ENCODE peak calls at places on chromosomes 12 and 14, in ten cellular contexts. W is CD4-positive, alpha-beta memory T cell; F is A549; D is stomach; L is neuronal stem cell; U is left ventricle myocardium inferior; S is left lung; T is tibial artery; G is GM23248; Z is adrenal gland. Q is an unnamed sample.

GRCh38 chr12:110271015-110271414 is 10.0 kb upstream of the ATP2A2 start:
- DNase-seq in Z (no peak), G (no peak), W (no peak), T (no peak), D (no peak), U (no peak), F (no peak), S (no peak), L (no peak), Q (no peak)

GRCh38 chr14:93772263-93772662 is 16.0 kb downstream of the PRIMA1 start:
- DNase-seq in F (no peak), T (peak), W (no peak), Z (no peak), U (no peak), D (peak), L (no peak), G (no peak), S (no peak), Q (no peak)

GRCh38 chr12:22414742-22415141 is 80.2 kb upstream of the ST8SIA1 start:
- DNase-seq in Z (no peak), W (no peak), G (no peak), D (no peak), S (no peak), L (no peak), T (no peak), F (no peak), U (no peak), Q (no peak)

GRCh38 chr14:70416322-70416716 is 571 bp downstream of the SYNJ2BP start:
- DNase-seq in G (peak), S (no peak), F (peak), T (no peak), W (no peak), L (no peak), U (no peak), D (no peak), Z (no peak), Q (no peak)

GRCh38 chr14:60722836-60723217 is 1.3 kb downstream of the SIX4 start:
- DNase-seq in D (no peak), T (no peak), Z (peak), S (peak), F (peak), G (peak), L (peak), W (no peak), U (no peak), Q (no peak)

GRCh38 chr12:132602578-132603239 is 7.7 kb downstream of the LRCOL1 start:
- DNase-seq in T (no peak), D (no peak), L (no peak), Z (no peak), F (no peak), U (no peak), W (no peak), G (no peak), S (no peak), Q (no peak)

GRCh38 chr12:55549302-55549701 is at the start of gene OR6C4:
- DNase-seq in S (no peak), U (no peak), F (no peak), D (no peak), W (no peak), L (no peak), Z (no peak), G (no peak), T (no peak), Q (no peak)

GRCh38 chr12:52216807-52217206 is 16.2 kb upstream of the KRT7 start:
- DNase-seq in W (no peak), F (no peak), G (no peak), T (peak), U (no peak), D (peak), S (no peak), L (no peak), Z (no peak), Q (no peak)

GRCh38 chr14:102352213-102352612 is 10.5 kb downstream of the CINP start:
- DNase-seq in U (no peak), S (no peak), G (no peak), Z (no peak), T (no peak), F (no peak), L (no peak), D (no peak), W (no peak), Q (no peak)

GRCh38 chr12:108664338-108665258 is 30.9 kb upstream of the SELPLG start:
- DNase-seq in U (peak), G (peak), W (peak), Z (peak), D (peak), F (peak), T (peak), S (peak), L (peak), Q (peak)

GRCh38 chr12:1603621-1604020 is 9.2 kb upstream of the FBXL14 start:
- DNase-seq in W (no peak), L (no peak), F (no peak), S (no peak), T (no peak), Z (no peak), U (no peak), D (no peak), G (peak), Q (no peak)

GRCh38 chr12:1604464-1604863 is 10.1 kb upstream of the FBXL14 start:
- DNase-seq in F (no peak), L (no peak), S (no peak), G (no peak), D (no peak), U (no peak), T (no peak), W (no peak), Z (no peak), Q (no peak)

GRCh38 chr12:1607940-1608782 is 13.8 kb upstream of the FBXL14 start:
- DNase-seq in S (no peak), T (no peak), G (peak), Z (no peak), U (no peak), L (no peak), F (no peak), W (no peak), D (no peak), Q (no peak)

GRCh38 chr12:1605129-1606020 is 11.0 kb upstream of the FBXL14 start:
- DNase-seq in Z (peak), F (peak), T (peak), S (peak), L (peak), D (peak), W (peak), U (peak), G (peak), Q (peak)

DNA sequence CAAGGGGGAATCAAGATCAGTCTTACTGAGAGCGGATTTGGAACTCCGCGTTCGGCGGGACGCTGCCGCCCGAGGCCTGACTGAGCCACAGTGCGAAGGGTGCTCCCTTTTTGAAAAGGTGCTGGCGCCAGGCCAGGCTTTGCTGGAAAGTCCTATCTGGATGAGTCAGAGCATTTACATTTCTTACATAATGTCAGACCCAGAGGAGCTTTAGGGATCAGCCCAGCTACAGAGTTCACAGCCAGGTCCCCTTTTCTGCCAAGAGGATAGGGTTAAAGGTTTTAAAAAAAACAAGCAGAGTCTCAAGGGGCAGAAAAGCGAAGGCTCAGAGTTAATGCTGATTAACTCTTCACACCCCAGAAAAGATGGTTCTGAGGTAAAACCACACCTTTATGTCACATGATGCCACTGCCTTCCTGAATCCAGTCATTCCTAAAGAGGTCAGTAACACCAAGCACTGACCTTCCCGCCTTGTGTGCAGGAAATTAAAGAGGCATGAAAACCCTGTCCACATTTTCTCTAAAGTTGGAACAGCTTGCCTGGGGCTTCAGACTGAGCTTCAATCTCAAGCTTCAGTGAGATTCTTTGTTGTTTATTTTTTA is 11.7 kb upstream of the FBXL14 start:
- DNase-seq in S (peak), U (peak), G (peak), W (no peak), D (peak), T (peak), F (peak), L (no peak), Z (peak), Q (peak)
- H3K27ac ChIP-seq in S (peak), U (peak), G (peak), W (no peak), D (peak), T (peak), F (peak), L (no peak), Z (peak), Q (peak)

DNA sequence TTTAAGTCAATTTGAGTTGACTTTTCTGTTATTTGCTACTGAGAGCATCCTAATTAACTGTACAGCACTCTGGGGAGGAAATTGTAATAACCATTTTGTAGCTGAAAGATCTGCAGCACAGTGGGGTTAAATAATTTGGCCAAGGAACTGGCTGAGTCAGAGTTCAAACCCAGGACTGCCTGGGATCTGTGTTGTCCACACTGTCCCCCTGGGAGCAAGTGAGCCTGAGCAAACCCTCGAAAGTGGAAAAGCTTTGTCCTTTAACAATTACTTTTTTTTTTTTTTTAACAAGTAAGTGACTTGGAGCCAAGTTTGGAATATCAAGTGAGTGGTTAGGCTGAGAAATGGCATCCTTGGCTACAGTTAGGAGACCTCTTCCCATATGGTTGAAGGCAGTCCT is 247.2 kb upstream of the CCDC196 start:
- DNase-seq in U (no peak), F (no peak), L (no peak), T (no peak), S (no peak), G (no peak), Z (no peak), D (no peak), W (no peak), Q (no peak)
- H3K27ac ChIP-seq in U (no peak), F (no peak), L (no peak), T (no peak), S (no peak), G (no peak), Z (no peak), D (no peak), W (no peak), Q (no peak)

GRCh38 chr12:57325395-57325794 is 74.4 kb upstream of the STAC3 start:
- DNase-seq in T (no peak), Z (no peak), W (no peak), U (no peak), F (no peak), L (no peak), G (no peak), D (no peak), S (no peak), Q (no peak)
- H3K27ac ChIP-seq in T (no peak), Z (no peak), W (no peak), U (no peak), F (no peak), L (no peak), G (no peak), D (no peak), S (no peak), Q (no peak)

DNA sequence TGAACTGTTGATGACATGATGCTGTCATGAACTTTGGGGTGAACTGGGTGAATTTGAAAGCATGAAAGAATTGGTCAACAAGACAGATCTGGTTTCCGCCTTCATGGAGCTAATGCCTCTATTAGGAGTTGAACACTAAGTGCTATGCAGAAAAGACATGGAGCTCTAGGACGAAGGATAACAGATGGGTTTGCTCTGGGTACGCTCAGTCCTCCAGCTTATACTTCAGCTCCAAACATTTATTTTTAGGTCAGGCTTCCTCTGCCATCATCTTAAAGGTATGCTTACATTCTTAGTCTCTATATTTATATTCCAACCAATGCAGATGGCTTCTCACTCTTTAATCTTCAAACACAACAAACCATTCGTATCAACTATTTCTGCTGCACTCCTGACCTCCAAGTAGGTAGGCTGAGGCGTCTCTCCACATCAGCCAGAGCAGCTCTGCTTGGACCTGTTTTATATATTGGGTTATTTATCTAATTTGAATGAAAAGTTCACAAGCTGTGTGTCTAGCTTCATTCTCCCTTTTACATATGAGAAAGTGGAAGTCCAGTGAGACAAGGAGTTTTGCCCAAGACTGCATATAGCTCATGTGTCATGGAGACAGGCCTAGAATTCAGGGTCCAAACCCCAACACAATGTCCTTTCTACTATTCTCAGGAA is 226.3 kb downstream of the SPTSSA start:
- DNase-seq in L (no peak), S (no peak), F (no peak), Z (no peak), W (no peak), G (no peak), T (no peak), D (no peak), U (no peak), Q (no peak)
- H3K27ac ChIP-seq in L (no peak), S (no peak), F (no peak), Z (no peak), W (no peak), G (no peak), T (no peak), D (peak), U (peak), Q (no peak)

DNA sequence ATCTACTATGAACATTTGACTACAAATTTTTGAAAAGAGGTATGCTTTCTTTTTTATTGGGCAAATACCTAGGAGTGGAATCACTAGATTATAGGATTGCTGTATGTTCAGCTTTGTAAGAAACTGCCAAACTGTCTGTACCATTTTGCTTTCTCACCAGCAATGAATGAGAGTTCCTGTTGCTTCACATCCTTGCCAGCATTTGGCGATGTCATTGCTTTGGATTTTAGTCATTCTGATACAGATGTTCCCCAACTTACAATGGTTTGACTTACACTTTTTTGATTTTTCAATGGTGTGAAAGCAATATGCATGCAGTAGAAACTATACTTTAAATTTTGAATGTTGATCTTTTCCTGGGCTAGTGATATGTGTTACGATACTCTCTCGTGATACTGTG is 328.7 kb downstream of the RAD51B start:
- DNase-seq in L (no peak), D (no peak), G (peak), F (no peak), Z (no peak), W (no peak), T (no peak), U (no peak), S (no peak), Q (no peak)
- H3K27ac ChIP-seq in L (no peak), D (no peak), G (peak), F (peak), Z (no peak), W (no peak), T (no peak), U (no peak), S (peak), Q (no peak)